ENCODE peak calls at places on chromosomes 2 and 18, in eight cellular contexts. I is endothelial cell, V is AG09309, H is HL-60, M is WTC11, P is nephron progenitor cell, N is body of pancreas, Z is astrocyte of the spinal cord. K is an unnamed sample.

GRCh38 chr2:206474059-206474458 is 30.7 kb downstream of the ADAM23 start:
- DNase-seq in I (no peak), V (no peak), H (no peak), M (no peak), P (no peak), N (no peak), Z (no peak), K (no peak)

GRCh38 chr2:230459213-230459612 is 43.2 kb downstream of the SP100 start:
- DNase-seq in I (no peak), V (no peak), H (no peak), M (no peak), P (no peak), N (no peak), Z (no peak), K (no peak)

GRCh38 chr18:47246027-47246971 is 5.2 kb downstream of the SKOR2 start:
- DNase-seq in I (no peak), V (no peak), H (no peak), M (peak; percentile 33), P (no peak), N (no peak), Z (no peak), K (no peak)

GRCh38 chr2:117859924-117860647 is 45.6 kb downstream of the DDX18 start:
- DNase-seq in I (no peak), V (no peak), H (no peak), M (no peak), P (no peak), N (no peak), Z (no peak), K (no peak)

GRCh38 chr2:135378591-135378990 is 152.4 kb downstream of the ZRANB3 start:
- DNase-seq in I (no peak), V (no peak), H (no peak), M (no peak), P (no peak), N (no peak), Z (no peak), K (no peak)

GRCh38 chr2:233844836-233845235 is 9.5 kb downstream of the HJURP start:
- DNase-seq in I (no peak), V (no peak), H (no peak), M (no peak), P (no peak), N (no peak), Z (no peak), K (no peak)

GRCh38 chr18:28161608-28162599 is 15.0 kb downstream of the CDH2 start:
- DNase-seq in I (no peak), V (no peak), H (no peak), M (no peak), P (no peak), N (no peak), Z (no peak), K (no peak)

GRCh38 chr2:238910751-238911351 is 63.0 kb downstream of the TWIST2 start:
- DNase-seq in I (no peak), V (no peak), H (no peak), M (no peak), P (no peak), N (peak; percentile 50), Z (no peak), K (no peak)

GRCh38 chr18:61379827-61380226 is 46.6 kb downstream of the CDH20 start:
- DNase-seq in I (no peak), V (no peak), H (no peak), M (no peak), P (no peak), N (no peak), Z (no peak), K (no peak)

GRCh38 chr2:52107124-52107523 is 1075.2 kb upstream of the NRXN1 start:
- DNase-seq in I (no peak), V (no peak), H (no peak), M (no peak), P (no peak), N (no peak), Z (no peak), K (no peak)

GRCh38 chr2:10909050-10909995 is 2.4 kb upstream of the KCNF1 start:
- DNase-seq in I (peak; percentile 70), V (no peak), H (no peak), M (peak; percentile 81), P (peak; percentile 77), N (peak; percentile 33), Z (no peak), K (peak; percentile 79)

GRCh38 chr2:28366496-28367282 is 26.0 kb upstream of the FOSL2 start:
- DNase-seq in I (no peak), V (no peak), H (peak; percentile 77), M (no peak), P (no peak), N (no peak), Z (no peak), K (no peak)

GRCh38 chr2:162636206-162636728 is 202.3 kb downstream of the KCNH7 start:
- DNase-seq in I (no peak), V (no peak), H (no peak), M (no peak), P (no peak), N (peak; percentile 19), Z (no peak), K (no peak)

GRCh38 chr18:43514747-43515146 is 237.5 kb upstream of the SYT4 start:
- DNase-seq in I (no peak), V (no peak), H (no peak), M (no peak), P (no peak), N (no peak), Z (no peak), K (no peak)

GRCh38 chr2:17588031-17588430 is 47.5 kb downstream of the VSNL1 start:
- DNase-seq in I (no peak), V (no peak), H (no peak), M (no peak), P (no peak), N (no peak), Z (peak; percentile 34), K (no peak)

GRCh38 chr2:235737396-235737795 is 243.6 kb downstream of the AGAP1 start:
- DNase-seq in I (no peak), V (no peak), H (no peak), M (no peak), P (no peak), N (no peak), Z (no peak), K (no peak)

GRCh38 chr18:3649559-3650426 is 199.8 kb downstream of the TGIF1 start:
- DNase-seq in I (no peak), V (peak; percentile 46), H (no peak), M (no peak), P (no peak), N (peak; percentile 19), Z (peak; percentile 56), K (no peak)

GRCh38 chr2:127640082-127641072 is 5.6 kb upstream of the GPR17 start:
- DNase-seq in I (peak; percentile 35), V (no peak), H (no peak), M (peak; percentile 68), P (no peak), N (no peak), Z (no peak), K (peak; percentile 46)

GRCh38 chr2:134389331-134389835 is 135.5 kb downstream of the MGAT5 start:
- DNase-seq in I (no peak), V (no peak), H (no peak), M (no peak), P (no peak), N (no peak), Z (no peak), K (no peak)

GRCh38 chr2:172093416-172094318 is 8.4 kb downstream of the DLX1 start:
- DNase-seq in I (no peak), V (no peak), H (no peak), M (no peak), P (no peak), N (no peak), Z (no peak), K (no peak)

GRCh38 chr2:192124576-192124975 is 70.2 kb downstream of the TMEFF2 start:
- DNase-seq in I (no peak), V (peak; percentile 11), H (no peak), M (no peak), P (no peak), N (no peak), Z (peak; percentile 41), K (no peak)

DNA sequence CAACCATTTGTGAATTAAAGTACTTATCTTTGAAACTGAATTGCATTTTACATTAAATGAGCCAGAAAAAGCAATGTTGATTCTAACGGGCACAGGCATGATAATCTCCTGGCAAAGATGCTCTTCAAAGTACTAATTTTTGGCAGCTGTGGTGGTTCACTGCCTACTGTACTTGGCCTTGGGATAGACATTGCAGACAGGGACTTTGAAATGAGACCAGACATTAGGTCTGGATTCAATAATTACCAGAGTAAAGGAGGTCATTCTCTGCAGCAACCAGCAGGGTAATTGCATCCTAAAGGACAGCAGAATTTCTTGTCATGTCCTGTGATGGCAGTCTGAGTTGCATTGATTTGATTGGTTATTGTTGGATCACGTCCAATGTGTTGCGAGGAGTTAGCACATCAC is 986.5 kb downstream of the TDRD15 start:
- DNase-seq in I (no peak), V (no peak), H (no peak), M (no peak), P (no peak), N (no peak), Z (no peak), K (no peak)
- TF ChIP-seq CTCF in I (peak; percentile 16), V (no peak), H (no peak), M (no peak), P (no peak), N (no peak), Z (no peak), K (peak; percentile 36)

GRCh38 chr2:223570784-223571183 is 31.4 kb downstream of the SCG2 start:
- DNase-seq in I (no peak), V (no peak), H (no peak), M (no peak), P (no peak), N (no peak), Z (no peak), K (no peak)
- TF ChIP-seq CTCF in I (no peak), V (no peak), H (no peak), M (no peak), P (no peak), N (no peak), Z (no peak), K (no peak)

DNA sequence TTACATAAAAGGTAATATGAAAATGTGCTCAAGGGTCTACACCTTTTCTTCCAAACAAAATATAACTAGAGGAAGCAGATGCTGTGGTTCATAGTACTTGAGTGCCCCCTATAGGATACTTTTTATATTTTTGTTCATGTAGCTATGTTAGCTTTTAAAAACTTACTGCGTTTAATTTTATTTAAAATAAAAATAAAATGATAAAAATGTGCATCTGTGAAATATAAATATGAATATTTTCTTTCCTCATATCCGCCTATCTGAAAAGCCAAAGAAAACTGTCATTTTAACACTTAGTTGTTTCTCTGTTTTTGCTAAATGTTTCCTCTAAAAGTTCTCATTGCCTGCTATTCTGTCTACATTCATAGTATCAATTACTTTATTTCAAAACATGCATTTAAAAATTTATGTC is 9.6 kb upstream of the LRP1B start:
- DNase-seq in I (no peak), V (no peak), H (no peak), M (no peak), P (no peak), N (no peak), Z (peak; percentile 61), K (no peak)
- TF ChIP-seq CTCF in I (peak; percentile 75), V (peak; percentile 42), H (no peak), M (peak; percentile 58), P (peak; percentile 71), N (peak; percentile 68), Z (peak; percentile 47), K (peak; percentile 82)

DNA sequence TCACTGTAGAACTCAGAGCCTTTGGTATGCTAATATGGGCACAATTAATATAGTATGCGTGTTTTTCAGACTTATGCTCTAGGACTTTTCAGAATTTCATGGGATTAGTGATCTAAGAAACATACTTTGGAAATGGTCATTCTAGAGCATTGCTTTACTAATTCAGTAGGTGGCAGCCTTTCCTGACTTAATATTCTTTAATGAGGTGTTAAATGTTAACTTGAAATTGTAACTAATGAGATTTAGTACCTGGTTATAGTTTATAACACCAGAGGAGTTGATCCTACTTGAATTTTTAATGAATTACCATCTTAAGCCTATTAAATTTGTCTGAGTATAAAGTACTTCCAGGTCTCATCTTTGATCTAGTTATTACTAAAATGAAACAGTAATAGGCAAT is 28.5 kb downstream of the ACTR2 start:
- DNase-seq in I (no peak), V (no peak), H (no peak), M (no peak), P (no peak), N (no peak), Z (no peak), K (no peak)
- TF ChIP-seq CTCF in I (no peak), V (peak; percentile 12), H (no peak), M (no peak), P (no peak), N (no peak), Z (peak; percentile 22), K (no peak)

K was measured in glutamatergic neuron.